ENCODE peak calls at places on chromosomes 4 and X, in five cellular contexts. N is GM23248; J is stimulated activated CD8-positive, alpha-beta memory T cell treated with anti-CD3 and anti-CD28 coated beads, Interleukin-12 subunit alpha, Interleukin-12 subunit beta, amount 100 ng/mL, for 4 hours; Y is neural crest cell; D is H7. G is an unnamed sample.

GRCh38 chr4:15868065-15868464 is 70.5 kb downstream of the FGFBP1 start:
- DNase-seq in N (peak; percentile 66), J (no peak), Y (no peak), D (no peak), G (no peak)

GRCh38 chr4:1554876-1555265 is 129.2 kb downstream of the FAM53A start:
- DNase-seq in N (no peak), J (no peak), Y (no peak), D (no peak), G (no peak)

GRCh38 chrX:72021975-72022374 is 109.7 kb downstream of the RTL5 start:
- DNase-seq in N (peak; percentile 40), J (no peak), Y (no peak), D (peak; percentile 53), G (no peak)

GRCh38 chr4:189367832-189368231 is 572.8 kb upstream of the FRG1 start:
- DNase-seq in N (no peak), J (no peak), Y (no peak), D (no peak), G (no peak)

GRCh38 chr4:92516450-92516849 is 212.7 kb downstream of the GRID2 start:
- DNase-seq in N (no peak), J (no peak), Y (no peak), D (no peak), G (no peak)

GRCh38 chr4:3679071-3679825 is 86.9 kb upstream of the ADRA2C start:
- DNase-seq in N (no peak), J (no peak), Y (no peak), D (no peak), G (no peak)

GRCh38 chrX:45172890-45173289 is 27.8 kb downstream of the DIPK2B start:
- DNase-seq in N (peak; percentile 38), J (no peak), Y (no peak), D (peak; percentile 20), G (no peak)

GRCh38 chr4:177485528-177485927 is 43.3 kb upstream of the AGA start:
- DNase-seq in N (peak; percentile 85), J (no peak), Y (no peak), D (no peak), G (no peak)

GRCh38 chrX:15702488-15703371 is 35.3 kb upstream of the CA5B start:
- DNase-seq in N (no peak), J (no peak), Y (no peak), D (no peak), G (no peak)

GRCh38 chrX:1420371-1420770 is 28.5 kb upstream of the SLC25A6 start:
- DNase-seq in N (no peak), J (no peak), Y (no peak), D (peak; percentile 33), G (no peak)

GRCh38 chrX:139931646-139932076 is 1.2 kb downstream of the ATP11C start:
- DNase-seq in N (no peak), J (no peak), Y (peak; percentile 9), D (peak; percentile 56), G (no peak)

GRCh38 chr4:82786004-82786400 is 12.6 kb downstream of the SCD5 start:
- DNase-seq in N (peak; percentile 40), J (no peak), Y (no peak), D (peak; percentile 34), G (no peak)

GRCh38 chrX:131812847-131813825 is 210.0 kb upstream of the STK26 start:
- DNase-seq in N (peak; percentile 18), J (peak; percentile 66), Y (no peak), D (no peak), G (no peak)

GRCh38 chrX:3713937-3714434 is 537 bp upstream of the PRKX start:
- DNase-seq in N (no peak), J (no peak), Y (no peak), D (peak; percentile 72), G (no peak)

GRCh38 chr4:32775049-32775448 is 2054.9 kb downstream of the PCDH7 start:
- DNase-seq in N (no peak), J (no peak), Y (no peak), D (peak; percentile 2), G (no peak)

GRCh38 chr4:6499241-6499605 is 26.8 kb upstream of the PPP2R2C start:
- DNase-seq in N (no peak), J (no peak), Y (no peak), D (no peak), G (no peak)

GRCh38 chrX:10025742-10026493 is 58.8 kb downstream of the CLDN34 start:
- DNase-seq in N (no peak), J (no peak), Y (no peak), D (no peak), G (no peak)

GRCh38 chr4:178086324-178086723 is 644.1 kb upstream of the AGA start:
- DNase-seq in N (no peak), J (no peak), Y (no peak), D (peak; percentile 22), G (no peak)

GRCh38 chrX:40449396-40449795 is 131.4 kb upstream of the ATP6AP2 start:
- DNase-seq in N (no peak), J (no peak), Y (no peak), D (no peak), G (no peak)

GRCh38 chr4:152100378-152101201 is 339.8 kb upstream of the GATB start:
- DNase-seq in N (no peak), J (peak; percentile 49), Y (no peak), D (no peak), G (no peak)

GRCh38 chr4:139887962-139888735 is 222.5 kb downstream of the MGST2 start:
- DNase-seq in N (no peak), J (no peak), Y (no peak), D (peak; percentile 48), G (no peak)

GRCh38 chrX:111581086-111581485 is 69.6 kb downstream of the SERTM2 start:
- DNase-seq in N (no peak), J (no peak), Y (no peak), D (no peak), G (no peak)

GRCh38 chrX:97159916-97160800 is 276.4 kb downstream of the RPA4 start:
- DNase-seq in N (no peak), J (no peak), Y (peak; percentile 1), D (no peak), G (no peak)

GRCh38 chrX:151793886-151794285 is 59.3 kb downstream of the CNGA2 start:
- DNase-seq in N (no peak), J (no peak), Y (no peak), D (no peak), G (no peak)

GRCh38 chr4:115851918-115852766 is 738.7 kb upstream of the NDST4 start:
- DNase-seq in N (peak; percentile 56), J (no peak), Y (peak; percentile 57), D (peak; percentile 1), G (peak; percentile 1)

GRCh38 chr4:53128959-53129358 is 236.9 kb downstream of the SCFD2 start:
- DNase-seq in N (peak; percentile 13), J (no peak), Y (no peak), D (no peak), G (no peak)

GRCh38 chrX:127112726-127113125 is 293.2 kb downstream of the PRR32 start:
- DNase-seq in N (no peak), J (no peak), Y (no peak), D (no peak), G (no peak)

GRCh38 chr4:182600093-182600492 is 317.1 kb downstream of the DCTD start:
- DNase-seq in N (no peak), J (no peak), Y (no peak), D (no peak), G (no peak)

GRCh38 chrX:74924449-74925209 is 623 bp downstream of the NEXMIF start:
- DNase-seq in N (peak; percentile 12), J (no peak), Y (peak; percentile 37), D (peak; percentile 76), G (peak; percentile 83)

GRCh38 chrX:536616-537015 is 94.0 kb upstream of the SHOX start:
- DNase-seq in N (no peak), J (no peak), Y (no peak), D (no peak), G (no peak)

GRCh38 chr4:3010998-3011397 is 47.6 kb downstream of the GRK4 start:
- DNase-seq in N (peak; percentile 87), J (no peak), Y (no peak), D (no peak), G (peak; percentile 84)